ENCODE peak calls at places on chromosomes 1 and 21, in four cellular contexts. One of them, this sample, is unnamed.

GRCh38 chr1:222369991-222370910 is 177.7 kb downstream of the HHIPL2 start:
- DNase-seq in stimulated activated CD4-positive, alpha-beta T cell treated with anti-CD3 and anti-CD28 coated beads, Interleukin-4, amount 100 ng/mL, for 48 hours: no peak
- DNase-seq in activated CD4-positive, alpha-beta T cell treated with anti-CD3 and anti-CD28 coated beads, Interleukin-2, amount 50 U/mL, for 1 hour: no peak
- DNase-seq in hypothalamus: no peak
- DNase-seq in this sample: no peak

GRCh38 chr1:118300808-118301207 is 115.8 kb upstream of the SPAG17 start:
- DNase-seq in stimulated activated CD4-positive, alpha-beta T cell treated with anti-CD3 and anti-CD28 coated beads, Interleukin-4, amount 100 ng/mL, for 48 hours: no peak
- DNase-seq in activated CD4-positive, alpha-beta T cell treated with anti-CD3 and anti-CD28 coated beads, Interleukin-2, amount 50 U/mL, for 1 hour: no peak
- DNase-seq in hypothalamus: no peak
- DNase-seq in this sample: no peak

GRCh38 chr1:24913274-24913604 is 16.8 kb downstream of the RUNX3 start:
- DNase-seq in stimulated activated CD4-positive, alpha-beta T cell treated with anti-CD3 and anti-CD28 coated beads, Interleukin-4, amount 100 ng/mL, for 48 hours: no peak
- DNase-seq in activated CD4-positive, alpha-beta T cell treated with anti-CD3 and anti-CD28 coated beads, Interleukin-2, amount 50 U/mL, for 1 hour: no peak
- DNase-seq in hypothalamus: no peak
- DNase-seq in this sample: no peak

GRCh38 chr1:115461526-115461925 is 123.5 kb upstream of the NGF start:
- DNase-seq in stimulated activated CD4-positive, alpha-beta T cell treated with anti-CD3 and anti-CD28 coated beads, Interleukin-4, amount 100 ng/mL, for 48 hours: no peak
- DNase-seq in activated CD4-positive, alpha-beta T cell treated with anti-CD3 and anti-CD28 coated beads, Interleukin-2, amount 50 U/mL, for 1 hour: no peak
- DNase-seq in hypothalamus: no peak
- DNase-seq in this sample: no peak

GRCh38 chr1:53365405-53366063 is 37.7 kb upstream of the LRP8 start:
- DNase-seq in stimulated activated CD4-positive, alpha-beta T cell treated with anti-CD3 and anti-CD28 coated beads, Interleukin-4, amount 100 ng/mL, for 48 hours: no peak
- DNase-seq in activated CD4-positive, alpha-beta T cell treated with anti-CD3 and anti-CD28 coated beads, Interleukin-2, amount 50 U/mL, for 1 hour: no peak
- DNase-seq in hypothalamus: no peak
- DNase-seq in this sample: no peak

GRCh38 chr1:202615501-202616354 is 94.5 kb downstream of the SYT2 start:
- DNase-seq in stimulated activated CD4-positive, alpha-beta T cell treated with anti-CD3 and anti-CD28 coated beads, Interleukin-4, amount 100 ng/mL, for 48 hours: no peak
- DNase-seq in activated CD4-positive, alpha-beta T cell treated with anti-CD3 and anti-CD28 coated beads, Interleukin-2, amount 50 U/mL, for 1 hour: no peak
- DNase-seq in hypothalamus: no peak
- DNase-seq in this sample: no peak

GRCh38 chr21:39720126-39720778 is 24.7 kb upstream of the IGSF5 start:
- DNase-seq in stimulated activated CD4-positive, alpha-beta T cell treated with anti-CD3 and anti-CD28 coated beads, Interleukin-4, amount 100 ng/mL, for 48 hours: no peak
- DNase-seq in activated CD4-positive, alpha-beta T cell treated with anti-CD3 and anti-CD28 coated beads, Interleukin-2, amount 50 U/mL, for 1 hour: no peak
- DNase-seq in hypothalamus: no peak
- DNase-seq in this sample: no peak

GRCh38 chr1:91920001-91920400 is 29.2 kb upstream of the BRDT start:
- DNase-seq in stimulated activated CD4-positive, alpha-beta T cell treated with anti-CD3 and anti-CD28 coated beads, Interleukin-4, amount 100 ng/mL, for 48 hours: no peak
- DNase-seq in activated CD4-positive, alpha-beta T cell treated with anti-CD3 and anti-CD28 coated beads, Interleukin-2, amount 50 U/mL, for 1 hour: no peak
- DNase-seq in hypothalamus: no peak
- DNase-seq in this sample: no peak

GRCh38 chr1:61480273-61480672 is 244.7 kb downstream of the TM2D1 start:
- DNase-seq in stimulated activated CD4-positive, alpha-beta T cell treated with anti-CD3 and anti-CD28 coated beads, Interleukin-4, amount 100 ng/mL, for 48 hours: no peak
- DNase-seq in activated CD4-positive, alpha-beta T cell treated with anti-CD3 and anti-CD28 coated beads, Interleukin-2, amount 50 U/mL, for 1 hour: no peak
- DNase-seq in hypothalamus: no peak
- DNase-seq in this sample: no peak

GRCh38 chr1:106700151-106700550 is 356.3 kb upstream of the PRMT6 start:
- DNase-seq in stimulated activated CD4-positive, alpha-beta T cell treated with anti-CD3 and anti-CD28 coated beads, Interleukin-4, amount 100 ng/mL, for 48 hours: no peak
- DNase-seq in activated CD4-positive, alpha-beta T cell treated with anti-CD3 and anti-CD28 coated beads, Interleukin-2, amount 50 U/mL, for 1 hour: no peak
- DNase-seq in hypothalamus: no peak
- DNase-seq in this sample: no peak

GRCh38 chr1:238951809-238952208 is 434.6 kb upstream of the CHRM3 start:
- DNase-seq in stimulated activated CD4-positive, alpha-beta T cell treated with anti-CD3 and anti-CD28 coated beads, Interleukin-4, amount 100 ng/mL, for 48 hours: no peak
- DNase-seq in activated CD4-positive, alpha-beta T cell treated with anti-CD3 and anti-CD28 coated beads, Interleukin-2, amount 50 U/mL, for 1 hour: no peak
- DNase-seq in hypothalamus: no peak
- DNase-seq in this sample: no peak

GRCh38 chr1:101129975-101130374 is 104.4 kb upstream of the DPH5 start:
- DNase-seq in stimulated activated CD4-positive, alpha-beta T cell treated with anti-CD3 and anti-CD28 coated beads, Interleukin-4, amount 100 ng/mL, for 48 hours: no peak
- DNase-seq in activated CD4-positive, alpha-beta T cell treated with anti-CD3 and anti-CD28 coated beads, Interleukin-2, amount 50 U/mL, for 1 hour: no peak
- DNase-seq in hypothalamus: no peak
- DNase-seq in this sample: no peak

GRCh38 chr1:234230414-234230862 is 142.8 kb upstream of the COA6 start:
- DNase-seq in stimulated activated CD4-positive, alpha-beta T cell treated with anti-CD3 and anti-CD28 coated beads, Interleukin-4, amount 100 ng/mL, for 48 hours: no peak
- DNase-seq in activated CD4-positive, alpha-beta T cell treated with anti-CD3 and anti-CD28 coated beads, Interleukin-2, amount 50 U/mL, for 1 hour: no peak
- DNase-seq in hypothalamus: no peak
- DNase-seq in this sample: no peak

GRCh38 chr1:229170778-229171505 is 100.0 kb upstream of the RAB4A start:
- DNase-seq in stimulated activated CD4-positive, alpha-beta T cell treated with anti-CD3 and anti-CD28 coated beads, Interleukin-4, amount 100 ng/mL, for 48 hours: no peak
- DNase-seq in activated CD4-positive, alpha-beta T cell treated with anti-CD3 and anti-CD28 coated beads, Interleukin-2, amount 50 U/mL, for 1 hour: no peak
- DNase-seq in hypothalamus: no peak
- DNase-seq in this sample: no peak

GRCh38 chr1:14255231-14255630 is 343.3 kb upstream of the KAZN start:
- DNase-seq in stimulated activated CD4-positive, alpha-beta T cell treated with anti-CD3 and anti-CD28 coated beads, Interleukin-4, amount 100 ng/mL, for 48 hours: no peak
- DNase-seq in activated CD4-positive, alpha-beta T cell treated with anti-CD3 and anti-CD28 coated beads, Interleukin-2, amount 50 U/mL, for 1 hour: no peak
- DNase-seq in hypothalamus: no peak
- DNase-seq in this sample: no peak

GRCh38 chr21:38879912-38880577 is 74.3 kb downstream of the ETS2 start:
- DNase-seq in stimulated activated CD4-positive, alpha-beta T cell treated with anti-CD3 and anti-CD28 coated beads, Interleukin-4, amount 100 ng/mL, for 48 hours: no peak
- DNase-seq in activated CD4-positive, alpha-beta T cell treated with anti-CD3 and anti-CD28 coated beads, Interleukin-2, amount 50 U/mL, for 1 hour: no peak
- DNase-seq in hypothalamus: no peak
- DNase-seq in this sample: no peak

GRCh38 chr1:173852105-173852504 is 15.7 kb downstream of the GAS5 start:
- DNase-seq in stimulated activated CD4-positive, alpha-beta T cell treated with anti-CD3 and anti-CD28 coated beads, Interleukin-4, amount 100 ng/mL, for 48 hours: no peak
- DNase-seq in activated CD4-positive, alpha-beta T cell treated with anti-CD3 and anti-CD28 coated beads, Interleukin-2, amount 50 U/mL, for 1 hour: no peak
- DNase-seq in hypothalamus: no peak
- DNase-seq in this sample: no peak

GRCh38 chr1:6587261-6588005 is 7.6 kb downstream of the ZBTB48 start:
- DNase-seq in stimulated activated CD4-positive, alpha-beta T cell treated with anti-CD3 and anti-CD28 coated beads, Interleukin-4, amount 100 ng/mL, for 48 hours: no peak
- DNase-seq in activated CD4-positive, alpha-beta T cell treated with anti-CD3 and anti-CD28 coated beads, Interleukin-2, amount 50 U/mL, for 1 hour: no peak
- DNase-seq in hypothalamus: peak
- DNase-seq in this sample: no peak

GRCh38 chr1:21175670-21176581 is 771 bp downstream of the EIF4G3 start:
- DNase-seq in stimulated activated CD4-positive, alpha-beta T cell treated with anti-CD3 and anti-CD28 coated beads, Interleukin-4, amount 100 ng/mL, for 48 hours: peak
- DNase-seq in activated CD4-positive, alpha-beta T cell treated with anti-CD3 and anti-CD28 coated beads, Interleukin-2, amount 50 U/mL, for 1 hour: peak
- DNase-seq in hypothalamus: peak
- DNase-seq in this sample: peak

GRCh38 chr1:57450981-57451380 is 27.1 kb upstream of the DAB1 start:
- DNase-seq in stimulated activated CD4-positive, alpha-beta T cell treated with anti-CD3 and anti-CD28 coated beads, Interleukin-4, amount 100 ng/mL, for 48 hours: no peak
- DNase-seq in activated CD4-positive, alpha-beta T cell treated with anti-CD3 and anti-CD28 coated beads, Interleukin-2, amount 50 U/mL, for 1 hour: no peak
- DNase-seq in hypothalamus: no peak
- DNase-seq in this sample: no peak

GRCh38 chr1:17670587-17671313 is 84.4 kb upstream of the ACTL8 start:
- DNase-seq in stimulated activated CD4-positive, alpha-beta T cell treated with anti-CD3 and anti-CD28 coated beads, Interleukin-4, amount 100 ng/mL, for 48 hours: no peak
- DNase-seq in activated CD4-positive, alpha-beta T cell treated with anti-CD3 and anti-CD28 coated beads, Interleukin-2, amount 50 U/mL, for 1 hour: no peak
- DNase-seq in hypothalamus: no peak
- DNase-seq in this sample: no peak

GRCh38 chr1:154931940-154932487 is 4.5 kb downstream of the PMVK start:
- DNase-seq in stimulated activated CD4-positive, alpha-beta T cell treated with anti-CD3 and anti-CD28 coated beads, Interleukin-4, amount 100 ng/mL, for 48 hours: no peak
- DNase-seq in activated CD4-positive, alpha-beta T cell treated with anti-CD3 and anti-CD28 coated beads, Interleukin-2, amount 50 U/mL, for 1 hour: no peak
- DNase-seq in hypothalamus: no peak
- DNase-seq in this sample: no peak

GRCh38 chr1:31828341-31828740 is 12.5 kb upstream of the SPOCD1 start:
- DNase-seq in stimulated activated CD4-positive, alpha-beta T cell treated with anti-CD3 and anti-CD28 coated beads, Interleukin-4, amount 100 ng/mL, for 48 hours: no peak
- DNase-seq in activated CD4-positive, alpha-beta T cell treated with anti-CD3 and anti-CD28 coated beads, Interleukin-2, amount 50 U/mL, for 1 hour: no peak
- DNase-seq in hypothalamus: no peak
- DNase-seq in this sample: no peak

GRCh38 chr1:3611170-3612019 is at the start of gene MEGF6:
- DNase-seq in stimulated activated CD4-positive, alpha-beta T cell treated with anti-CD3 and anti-CD28 coated beads, Interleukin-4, amount 100 ng/mL, for 48 hours: peak
- DNase-seq in activated CD4-positive, alpha-beta T cell treated with anti-CD3 and anti-CD28 coated beads, Interleukin-2, amount 50 U/mL, for 1 hour: peak
- DNase-seq in hypothalamus: no peak
- DNase-seq in this sample: no peak

GRCh38 chr1:23577056-23577985 is 18.0 kb upstream of the ID3 start:
- DNase-seq in stimulated activated CD4-positive, alpha-beta T cell treated with anti-CD3 and anti-CD28 coated beads, Interleukin-4, amount 100 ng/mL, for 48 hours: no peak
- DNase-seq in activated CD4-positive, alpha-beta T cell treated with anti-CD3 and anti-CD28 coated beads, Interleukin-2, amount 50 U/mL, for 1 hour: no peak
- DNase-seq in hypothalamus: no peak
- DNase-seq in this sample: no peak

GRCh38 chr1:81345110-81345509 is 455.6 kb upstream of the ADGRL2 start:
- DNase-seq in stimulated activated CD4-positive, alpha-beta T cell treated with anti-CD3 and anti-CD28 coated beads, Interleukin-4, amount 100 ng/mL, for 48 hours: no peak
- DNase-seq in activated CD4-positive, alpha-beta T cell treated with anti-CD3 and anti-CD28 coated beads, Interleukin-2, amount 50 U/mL, for 1 hour: no peak
- DNase-seq in hypothalamus: no peak
- DNase-seq in this sample: no peak

GRCh38 chr1:91672601-91673161 is 172.0 kb downstream of the CDC7 start:
- DNase-seq in stimulated activated CD4-positive, alpha-beta T cell treated with anti-CD3 and anti-CD28 coated beads, Interleukin-4, amount 100 ng/mL, for 48 hours: peak
- DNase-seq in activated CD4-positive, alpha-beta T cell treated with anti-CD3 and anti-CD28 coated beads, Interleukin-2, amount 50 U/mL, for 1 hour: no peak
- DNase-seq in hypothalamus: no peak
- DNase-seq in this sample: no peak

GRCh38 chr1:159909381-159909780 is 9.4 kb upstream of the CFAP45 start:
- DNase-seq in stimulated activated CD4-positive, alpha-beta T cell treated with anti-CD3 and anti-CD28 coated beads, Interleukin-4, amount 100 ng/mL, for 48 hours: no peak
- DNase-seq in activated CD4-positive, alpha-beta T cell treated with anti-CD3 and anti-CD28 coated beads, Interleukin-2, amount 50 U/mL, for 1 hour: no peak
- DNase-seq in hypothalamus: no peak
- DNase-seq in this sample: no peak

GRCh38 chr21:28810826-28811524 is 181.7 kb downstream of the LTN1 start:
- DNase-seq in stimulated activated CD4-positive, alpha-beta T cell treated with anti-CD3 and anti-CD28 coated beads, Interleukin-4, amount 100 ng/mL, for 48 hours: no peak
- DNase-seq in activated CD4-positive, alpha-beta T cell treated with anti-CD3 and anti-CD28 coated beads, Interleukin-2, amount 50 U/mL, for 1 hour: no peak
- DNase-seq in hypothalamus: no peak
- DNase-seq in this sample: no peak

This sample was measured in natural killer cell.